ENCODE peak calls at places on chromosome 4, in nine cellular contexts. N is A549, Q is stomach, Z is ovary, Y is transverse colon, H is tibial nerve, V is H1, I is suprapubic skin, E is K562. D is an unnamed sample.

GRCh38 chr4:176717237-176717636 is 75.5 kb downstream of the VEGFC start:
- DNase-seq in H (no peak), Z (no peak), I (no peak), N (no peak), V (no peak), Q (no peak), Y (no peak), E (no peak), D (no peak)

GRCh38 chr4:4857001-4857808 is 2.3 kb upstream of the MSX1 start:
- DNase-seq in Y (no peak), V (no peak), I (no peak), N (no peak), Q (no peak), Z (no peak), H (no peak), E (no peak), D (no peak)

GRCh38 chr4:23084559-23085248 is 392.0 kb downstream of the GBA3 start:
- DNase-seq in N (peak), E (no peak), Q (no peak), Z (no peak), H (no peak), I (no peak), Y (no peak), V (no peak), D (no peak)

GRCh38 chr4:15303052-15303641 is 124.7 kb upstream of the C1QTNF7 start:
- DNase-seq in Z (peak), I (no peak), Y (no peak), H (no peak), V (no peak), Q (no peak), N (peak), E (no peak), D (peak)

GRCh38 chr4:56871357-56871993 is 36.2 kb upstream of the REST start:
- DNase-seq in Z (no peak), I (no peak), N (no peak), E (no peak), Y (no peak), Q (no peak), H (no peak), V (no peak), D (no peak)

GRCh38 chr4:108449139-108449538 is 171.2 kb upstream of the RPL34 start:
- DNase-seq in Y (no peak), Q (no peak), N (no peak), E (no peak), Z (no peak), I (no peak), V (no peak), H (no peak), D (no peak)

GRCh38 chr4:13992041-13992440 is 364.5 kb upstream of the BOD1L1 start:
- DNase-seq in E (no peak), V (no peak), I (no peak), H (no peak), Z (no peak), Y (no peak), Q (no peak), N (no peak), D (no peak)

GRCh38 chr4:134634301-134634700 is 432.7 kb upstream of the PABPC4L start:
- DNase-seq in Z (no peak), I (no peak), E (no peak), Y (no peak), N (no peak), H (no peak), Q (no peak), V (no peak), D (no peak)

GRCh38 chr4:60945641-60946040 is 254.5 kb upstream of the ADGRL3 start:
- DNase-seq in Y (no peak), N (no peak), H (no peak), E (peak), V (no peak), I (no peak), Q (no peak), Z (no peak), D (no peak)

GRCh38 chr4:146450524-146450923 is 71.2 kb downstream of the SLC10A7 start:
- DNase-seq in I (no peak), Q (no peak), Y (no peak), N (no peak), V (no peak), Z (no peak), H (no peak), E (no peak), D (no peak)

GRCh38 chr4:88999392-88999791 is 57.6 kb downstream of the FAM13A start:
- DNase-seq in Z (no peak), I (no peak), E (no peak), Y (no peak), V (no peak), N (no peak), H (no peak), Q (no peak), D (no peak)

GRCh38 chr4:8847764-8848163 is 23.9 kb downstream of the HMX1 start:
- DNase-seq in N (no peak), Y (peak), I (peak), Q (no peak), H (no peak), E (peak), Z (no peak), V (no peak), D (no peak)

GRCh38 chr4:181897935-181898334 is 345.3 kb upstream of the TENM3 start:
- DNase-seq in Y (no peak), N (no peak), Z (no peak), I (no peak), H (no peak), Q (no peak), V (no peak), E (no peak), D (no peak)

GRCh38 chr4:23999714-24000113 is 109.9 kb upstream of the PPARGC1A start:
- DNase-seq in E (no peak), Z (no peak), Y (no peak), V (no peak), I (no peak), N (no peak), H (no peak), Q (no peak), D (no peak)

GRCh38 chr4:124092101-124093057 is 620.2 kb downstream of the ANKRD50 start:
- DNase-seq in Y (no peak), E (no peak), N (no peak), H (peak), Q (no peak), I (no peak), Z (no peak), V (no peak), D (no peak)

GRCh38 chr4:31539279-31540074 is 819.3 kb downstream of the PCDH7 start:
- DNase-seq in V (no peak), I (no peak), E (no peak), H (no peak), Z (no peak), Q (no peak), Y (no peak), N (no peak), D (no peak)

GRCh38 chr4:18155062-18156041 is 133.8 kb upstream of the LCORL start:
- DNase-seq in N (no peak), V (no peak), E (no peak), Q (no peak), Y (no peak), Z (no peak), H (no peak), I (no peak), D (no peak)

GRCh38 chr4:102263024-102263787 is 82.1 kb downstream of the SLC39A8 start:
- DNase-seq in I (no peak), N (peak), Z (no peak), Y (no peak), H (peak), E (peak), V (no peak), Q (no peak), D (no peak)

GRCh38 chr4:141375855-141376254 is 155.2 kb downstream of the ZNF330 start:
- DNase-seq in E (no peak), N (peak), Q (no peak), H (no peak), Y (no peak), Z (no peak), V (peak), I (no peak), D (no peak)

GRCh38 chr4:23476514-23477090 is 413.2 kb downstream of the PPARGC1A start:
- DNase-seq in I (no peak), V (no peak), H (no peak), E (no peak), N (no peak), Z (no peak), Y (no peak), Q (no peak), D (no peak)

GRCh38 chr4:42293967-42294822 is 103.1 kb upstream of the SHISA3 start:
- DNase-seq in E (no peak), V (no peak), Z (no peak), Q (no peak), H (no peak), Y (no peak), N (no peak), I (no peak), D (no peak)

GRCh38 chr4:145909331-145909730 is 29.3 kb downstream of the ZNF827 start:
- DNase-seq in Y (peak), I (no peak), H (no peak), Z (peak), E (peak), Q (peak), N (peak), V (peak), D (no peak)

GRCh38 chr4:138897818-138898226 is 117.8 kb upstream of the NOCT start:
- DNase-seq in N (peak), I (no peak), Z (no peak), Y (no peak), H (no peak), Q (no peak), E (peak), V (no peak), D (no peak)

GRCh38 chr4:1922826-1923225 is 51.6 kb downstream of the NSD2 start:
- DNase-seq in E (no peak), N (no peak), I (no peak), Q (no peak), H (no peak), V (no peak), Z (no peak), Y (no peak), D (no peak)

GRCh38 chr4:8675383-8675782 is 82.8 kb downstream of the CPZ start:
- DNase-seq in N (peak), Q (no peak), E (peak), I (no peak), V (peak), H (no peak), Z (no peak), Y (no peak), D (no peak)

GRCh38 chr4:176841730-176842129 is 49.0 kb upstream of the VEGFC start:
- DNase-seq in H (no peak), Q (no peak), I (no peak), V (no peak), Z (no peak), Y (no peak), N (no peak), E (no peak), D (no peak)

GRCh38 chr4:88335092-88335665 is 43.5 kb upstream of the HERC6 start:
- DNase-seq in Y (no peak), I (no peak), Q (no peak), V (no peak), N (no peak), E (peak), Z (no peak), H (no peak), D (peak)

GRCh38 chr4:29304595-29304994 is 1415.6 kb upstream of the PCDH7 start:
- DNase-seq in Y (no peak), I (no peak), V (no peak), H (no peak), N (no peak), Q (no peak), Z (no peak), E (no peak), D (no peak)

GRCh38 chr4:68927165-68927564 is 24.4 kb downstream of the UGT2A3 start:
- DNase-seq in I (no peak), H (no peak), E (no peak), Y (no peak), Z (no peak), Q (no peak), N (no peak), V (no peak), D (no peak)

GRCh38 chr4:83075696-83076095 is 38.8 kb downstream of the PLAC8 start:
- DNase-seq in E (no peak), Z (no peak), I (no peak), Y (no peak), H (no peak), Q (no peak), V (no peak), N (no peak), D (no peak)

GRCh38 chr4:10460313-10461047 is 3.3 kb upstream of the ZNF518B start:
- DNase-seq in I (no peak), N (no peak), H (no peak), V (no peak), Q (no peak), Y (no peak), E (peak), Z (no peak), D (no peak)

GRCh38 chr4:11424000-11424399 is 4.7 kb downstream of the HS3ST1 start:
- DNase-seq in E (peak), V (no peak), Q (no peak), H (peak), N (peak), Z (peak), Y (no peak), I (no peak), D (no peak)

GRCh38 chr4:5967783-5968182 is 50.4 kb downstream of the C4orf50 start:
- DNase-seq in V (no peak), N (no peak), Y (no peak), I (no peak), Z (no peak), E (no peak), Q (peak), H (no peak), D (no peak)

GRCh38 chr4:110087116-110087708 is 111.2 kb downstream of the ELOVL6 start:
- DNase-seq in Z (no peak), Q (no peak), Y (no peak), N (no peak), H (no peak), I (no peak), E (no peak), V (no peak), D (no peak)

GRCh38 chr4:80307183-80307735 is 28.3 kb upstream of the CFAP299 start:
- DNase-seq in I (no peak), Q (no peak), Y (no peak), Z (no peak), V (no peak), N (no peak), H (no peak), E (no peak), D (no peak)

GRCh38 chr4:10106421-10107039 is 10.1 kb downstream of the WDR1 start:
- DNase-seq in N (peak), H (peak), I (peak), E (peak), Q (peak), Y (peak), Z (peak), V (no peak), D (peak)

GRCh38 chr4:15116509-15117079 is 114.3 kb downstream of the CPEB2 start:
- DNase-seq in N (no peak), I (no peak), Z (no peak), V (no peak), E (no peak), H (no peak), Q (no peak), Y (no peak), D (no peak)

GRCh38 chr4:3240936-3241522 is 7.9 kb upstream of the MSANTD1 start:
- DNase-seq in N (no peak), V (no peak), Q (no peak), Z (no peak), E (no peak), Y (no peak), H (no peak), I (no peak), D (no peak)
- TF ChIP-seq POLR2A in N (no peak), V (no peak), Q (no peak), Z (no peak), E (no peak), Y (no peak), H (no peak), I (no peak), D (no peak)

DNA sequence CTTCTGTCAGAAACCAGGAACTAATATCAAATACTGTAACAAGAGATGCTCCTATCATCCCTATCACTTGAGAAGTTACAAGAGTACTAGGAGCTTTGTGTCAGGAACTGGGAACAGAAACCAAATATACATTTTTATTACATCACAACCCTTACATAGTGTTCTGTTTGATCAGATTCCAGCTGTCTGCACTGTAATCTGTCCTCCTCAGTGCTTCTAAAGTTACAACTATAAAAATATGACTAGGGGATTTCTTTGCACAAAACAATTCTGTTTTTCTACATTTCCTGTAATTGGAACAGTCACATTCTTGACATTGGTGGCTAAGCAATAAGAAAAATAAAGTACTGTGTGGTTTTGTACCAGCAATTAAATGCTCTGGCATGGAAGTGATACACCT is 686.0 kb downstream of the PDHA2 start:
- DNase-seq in Z (no peak), E (no peak), N (no peak), V (no peak), Q (no peak), I (no peak), H (no peak), Y (no peak), D (no peak)
- TF ChIP-seq EP300 in Z (no peak), E (no peak), N (no peak), V (no peak), Q (no peak), I (no peak), H (no peak), Y (no peak), D (no peak)

DNA sequence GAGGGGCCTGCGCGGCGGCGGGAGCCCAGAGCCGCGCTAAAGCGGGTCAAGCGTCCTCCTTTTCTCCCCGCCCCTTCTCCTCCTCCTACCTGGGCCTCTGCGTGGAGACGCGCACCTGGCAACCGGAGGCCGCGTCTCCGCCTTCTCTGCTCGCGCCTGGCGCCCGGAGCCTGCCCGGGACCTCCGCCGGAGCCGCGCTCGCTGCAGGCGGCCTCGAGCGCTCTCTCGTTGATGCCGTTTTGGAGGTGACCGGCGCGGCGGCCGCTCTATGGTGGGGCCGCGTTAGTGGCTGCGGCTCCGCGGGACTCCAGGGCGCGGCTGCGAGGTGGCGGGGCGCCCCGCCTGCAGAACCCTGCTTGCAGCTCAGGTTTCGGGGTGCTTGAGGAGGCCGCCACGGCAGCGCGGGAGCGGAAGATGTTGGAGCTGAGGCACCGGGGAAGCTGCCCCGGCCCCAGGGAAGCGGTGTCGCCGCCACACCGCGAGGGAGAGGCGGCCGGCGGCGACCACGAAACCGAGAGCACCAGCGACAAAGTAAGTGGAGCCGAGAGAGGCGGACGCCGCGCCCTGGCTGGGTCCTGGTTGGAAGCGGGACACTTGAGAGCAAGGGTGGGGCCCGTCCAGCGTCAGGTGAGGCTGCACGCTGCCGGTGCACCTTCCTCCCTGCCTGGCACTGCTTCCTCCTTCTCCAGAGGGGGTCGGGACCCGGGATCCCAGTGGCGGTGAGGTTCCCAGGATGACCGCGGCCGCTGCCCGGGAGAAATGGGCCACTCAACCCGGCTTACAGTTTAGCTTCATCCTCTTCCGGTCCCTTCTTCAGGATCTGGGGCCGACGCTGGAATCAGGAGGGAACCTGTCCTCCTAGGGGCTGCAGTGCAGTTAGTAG is at the start of gene CDS1:
- DNase-seq in V (no peak), E (peak), Q (peak), H (no peak), I (peak), N (no peak), Y (peak), Z (no peak), D (no peak)
- TF ChIP-seq POLR2A in V (peak), E (no peak), Q (no peak), H (no peak), I (no peak), N (no peak), Y (peak), Z (no peak), D (no peak)

GRCh38 chr4:41258783-41259182 is 2.1 kb downstream of the UCHL1 start:
- DNase-seq in Z (peak), E (peak), Y (no peak), Q (no peak), I (no peak), H (no peak), V (no peak), N (peak), D (no peak)

GRCh38 chr4:41257901-41258300 is 1.2 kb downstream of the UCHL1 start:
- DNase-seq in Z (no peak), E (no peak), I (no peak), N (no peak), V (no peak), Y (no peak), Q (no peak), H (no peak), D (no peak)

GRCh38 chr4:41256740-41257256 is at the start of gene UCHL1:
- DNase-seq in Q (peak), Y (peak), Z (peak), I (no peak), E (no peak), H (no peak), N (peak), V (peak), D (no peak)

GRCh38 chr4:41256131-41256739 is 493 bp upstream of the UCHL1 start:
- DNase-seq in N (peak), H (no peak), I (no peak), Y (no peak), Z (no peak), Q (no peak), E (no peak), V (no peak), D (no peak)

DNA sequence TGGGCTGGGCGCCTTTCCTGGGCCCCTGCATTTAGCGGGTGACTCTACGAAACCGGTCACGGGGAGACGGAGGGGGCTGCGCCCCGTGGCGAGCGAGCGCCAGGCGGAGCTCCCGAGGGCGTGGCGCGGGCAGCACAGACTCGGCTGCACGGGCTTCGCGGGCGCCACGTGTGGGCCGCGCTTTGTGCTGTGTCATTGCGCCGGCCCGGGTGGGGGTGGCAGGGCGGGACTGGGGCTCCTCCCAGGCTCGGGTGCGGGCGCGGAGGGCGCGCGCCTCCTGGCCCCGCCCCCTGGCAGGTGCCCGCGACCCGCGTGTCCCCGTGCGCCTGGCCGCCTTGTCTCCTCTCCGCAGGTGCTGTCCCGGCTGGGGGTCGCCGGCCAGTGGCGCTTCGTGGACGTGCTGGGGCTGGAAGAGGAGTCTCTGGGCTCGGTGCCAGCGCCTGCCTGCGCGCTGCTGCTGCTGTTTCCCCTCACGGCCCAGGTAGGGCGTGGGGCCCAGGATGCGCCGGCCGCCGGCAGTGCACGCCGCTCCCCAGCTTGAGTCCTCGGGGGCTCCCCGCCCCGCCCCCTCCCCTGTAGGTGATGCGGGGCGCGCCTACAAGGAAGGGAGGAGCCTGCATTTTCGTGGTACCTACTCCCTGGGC is 651 bp downstream of the UCHL1 start:
- DNase-seq in Y (peak), V (no peak), Z (peak), H (no peak), E (no peak), N (peak), Q (peak), I (peak), D (no peak)
- TF ChIP-seq EP300 in Y (no peak), V (no peak), Z (no peak), H (no peak), E (no peak), N (no peak), Q (no peak), I (no peak), D (no peak)

GRCh38 chr4:76215120-76215519 is 1.5 kb upstream of the SCARB2 start:
- DNase-seq in Y (no peak), I (no peak), Q (peak), H (no peak), N (no peak), V (no peak), E (peak), Z (no peak), D (no peak)
- TF ChIP-seq POLR2A in Y (no peak), I (no peak), Q (no peak), H (no peak), N (no peak), V (no peak), E (no peak), Z (no peak), D (no peak)

DNA sequence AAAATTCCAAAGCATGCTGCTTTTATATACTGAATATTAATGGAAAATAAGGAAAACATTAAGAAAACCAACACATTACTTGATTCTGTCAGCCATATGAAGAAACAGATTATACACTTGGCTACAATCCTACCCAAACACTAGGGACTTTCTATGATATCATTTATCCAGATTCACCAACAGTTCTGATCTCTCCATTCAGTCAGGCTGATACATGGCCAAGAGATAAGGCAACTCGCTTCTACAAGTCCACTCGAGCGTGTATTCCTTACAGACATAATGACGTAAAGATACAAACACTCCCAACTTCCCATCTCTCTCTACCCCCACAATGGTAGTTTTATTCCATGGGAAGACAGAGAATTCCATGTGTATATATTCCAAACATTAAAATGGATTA is 44.5 kb downstream of the NEK1 start:
- DNase-seq in Y (no peak), I (no peak), N (no peak), H (no peak), Q (no peak), V (no peak), E (no peak), Z (no peak), D (no peak)
- TF ChIP-seq EP300 in Y (no peak), I (no peak), N (no peak), H (no peak), Q (no peak), V (no peak), E (no peak), Z (no peak), D (no peak)

D was measured in esophagus muscularis mucosa.